ENCODE peak calls at places on chromosomes 11 and 22, in four cellular contexts. F, K, Z and E are unnamed samples.

GRCh38 chr11:9066432-9066925 is 24.9 kb downstream of the SCUBE2 start:
- DNase-seq in F (no peak), K (no peak), Z (no peak), E (no peak)

GRCh38 chr11:74092425-74092824 is 78.4 kb downstream of the C2CD3 start:
- DNase-seq in F (no peak), K (no peak), Z (no peak), E (no peak)

GRCh38 chr22:50531546-50532352 is 1.9 kb upstream of the TYMP start:
- DNase-seq in F (peak; percentile 64), K (no peak), Z (peak; percentile 80), E (peak; percentile 35)

GRCh38 chr11:72805214-72805613 is 9.0 kb upstream of the ATG16L2 start:
- DNase-seq in F (no peak), K (no peak), Z (no peak), E (no peak)

GRCh38 chr11:2445107-2445947 is 519 bp downstream of the KCNQ1 start:
- DNase-seq in F (peak; percentile 30), K (no peak), Z (peak; percentile 35), E (no peak)

GRCh38 chr22:33806191-33806590 is 114.1 kb downstream of the LARGE1 start:
- DNase-seq in F (no peak), K (no peak), Z (no peak), E (no peak)

GRCh38 chr22:21070690-21071615 is 25.2 kb downstream of the LRRC74B start:
- DNase-seq in F (no peak), K (no peak), Z (no peak), E (no peak)

GRCh38 chr11:1421291-1421690 is 31.6 kb downstream of the BRSK2 start:
- DNase-seq in F (no peak), K (no peak), Z (no peak), E (no peak)

GRCh38 chr11:697028-697491 is 1.4 kb downstream of the TMEM80 start:
- DNase-seq in F (no peak), K (no peak), Z (no peak), E (no peak)

GRCh38 chr11:113159967-113160621 is 154.3 kb upstream of the TTC12 start:
- DNase-seq in F (peak; percentile 60), K (no peak), Z (no peak), E (no peak)

GRCh38 chr11:79440451-79441158 is at the start of gene TENM4:
- DNase-seq in F (peak; percentile 82), K (peak; percentile 39), Z (no peak), E (peak; percentile 65)

GRCh38 chr11:100925935-100926334 is 203.7 kb downstream of the PGR start:
- DNase-seq in F (no peak), K (no peak), Z (no peak), E (no peak)

GRCh38 chr11:72236774-72237111 is 7.2 kb downstream of the PHOX2A start:
- DNase-seq in F (no peak), K (no peak), Z (no peak), E (no peak)

GRCh38 chr11:105466582-105467228 is 143.2 kb upstream of the GRIA4 start:
- DNase-seq in F (no peak), K (no peak), Z (no peak), E (no peak)

GRCh38 chr11:17165247-17165890 is 42.4 kb downstream of the PIK3C2A start:
- DNase-seq in F (no peak), K (no peak), Z (no peak), E (no peak)

GRCh38 chr11:63445720-63446119 is 45.2 kb downstream of the PLAAT5 start:
- DNase-seq in F (no peak), K (no peak), Z (peak; percentile 3), E (no peak)

GRCh38 chr11:108887436-108888238 is 222.8 kb downstream of the DDX10 start:
- DNase-seq in F (no peak), K (no peak), Z (no peak), E (no peak)

GRCh38 chr22:43635101-43635500 is 177.0 kb downstream of the EFCAB6 start:
- DNase-seq in F (no peak), K (no peak), Z (no peak), E (no peak)

GRCh38 chr11:37511425-37511933 is 913.4 kb upstream of the RAG2 start:
- DNase-seq in F (no peak), K (no peak), Z (no peak), E (no peak)

GRCh38 chr11:18277560-18278271 is 11.7 kb downstream of the SAA1 start:
- DNase-seq in F (no peak), K (no peak), Z (no peak), E (no peak)

GRCh38 chr11:65553301-65554001 is 4.7 kb downstream of the LTBP3 start:
- DNase-seq in F (no peak), K (no peak), Z (peak; percentile 53), E (no peak)

GRCh38 chr11:35675901-35676610 is 13.5 kb downstream of the TRIM44 start:
- DNase-seq in F (no peak), K (no peak), Z (no peak), E (no peak)

GRCh38 chr11:27921472-27921871 is 186.5 kb downstream of the KIF18A start:
- DNase-seq in F (no peak), K (no peak), Z (no peak), E (no peak)

GRCh38 chr11:77110836-77111235 is 8.2 kb downstream of the OMP start:
- DNase-seq in F (no peak), K (no peak), Z (no peak), E (no peak)

GRCh38 chr22:22408731-22409696 is 99.5 kb downstream of the ZNF280B start:
- DNase-seq in F (no peak), K (no peak), Z (no peak), E (peak; percentile 35)

GRCh38 chr11:59429924-59430516 is 3.8 kb upstream of the OR5A2 start:
- DNase-seq in F (peak; percentile 63), K (no peak), Z (no peak), E (peak; percentile 52)

GRCh38 chr22:20741634-20742581 is 32.0 kb upstream of the SERPIND1 start:
- DNase-seq in F (peak; percentile 58), K (no peak), Z (peak; percentile 40), E (no peak)

GRCh38 chr11:126145954-126146353 is 65.5 kb downstream of the RPUSD4 start:
- DNase-seq in F (no peak), K (no peak), Z (no peak), E (no peak)

GRCh38 chr11:35919244-35919643 is 24.6 kb upstream of the LDLRAD3 start:
- DNase-seq in F (no peak), K (no peak), Z (no peak), E (no peak)

GRCh38 chr22:23938328-23939016 is 22.5 kb downstream of the GSTT2B start:
- DNase-seq in F (peak; percentile 1), K (no peak), Z (no peak), E (no peak)

GRCh38 chr11:96341237-96342130 is 1.5 kb downstream of the MAML2 start:
- DNase-seq in F (no peak), K (no peak), Z (peak; percentile 66), E (no peak)

GRCh38 chr11:10375280-10376048 is 70.6 kb downstream of the ADM start:
- DNase-seq in F (no peak), K (no peak), Z (no peak), E (no peak)

GRCh38 chr11:80136991-80137390 is 696.2 kb upstream of the TENM4 start:
- DNase-seq in F (no peak), K (no peak), Z (no peak), E (no peak)

GRCh38 chr22:32836286-32836859 is 34.9 kb downstream of the TIMP3 start:
- DNase-seq in F (no peak), K (no peak), Z (no peak), E (no peak)

GRCh38 chr11:224424-224823 is 11.7 kb downstream of the SIRT3 start:
- DNase-seq in F (no peak), K (no peak), Z (no peak), E (no peak)

GRCh38 chr22:45444168-45444567 is 30.7 kb downstream of the RIBC2 start:
- DNase-seq in F (no peak), K (no peak), Z (no peak), E (no peak)

GRCh38 chr11:124867700-124868099 is 2.5 kb downstream of the ROBO3 start:
- DNase-seq in F (peak; percentile 60), K (no peak), Z (no peak), E (no peak)

GRCh38 chr22:45626198-45626651 is 45.4 kb upstream of the ATXN10 start:
- DNase-seq in F (no peak), K (no peak), Z (no peak), E (no peak)